ENCODE peak calls at places on chromosome 9, in four cellular contexts. V is ecto neural progenitor cell, Y is NCI-H1417, A is fibroblast of mammary gland. O is an unnamed sample.

GRCh38 chr9:110142253-110142652 is 65.7 kb downstream of the C9orf152 start:
- DNase-seq in V (no peak), Y (no peak), A (no peak), O (no peak)

GRCh38 chr9:120946259-120946658 is 19.7 kb upstream of the TRAF1 start:
- DNase-seq in V (no peak), Y (no peak), A (peak; percentile 79), O (no peak)

GRCh38 chr9:136042541-136042940 is 52.5 kb downstream of the NACC2 start:
- DNase-seq in V (no peak), Y (no peak), A (no peak), O (no peak)

GRCh38 chr9:134968011-134968822 is 50.5 kb upstream of the FCN1 start:
- DNase-seq in V (no peak), Y (no peak), A (peak; percentile 38), O (no peak)

GRCh38 chr9:122446819-122447484 is 30.8 kb downstream of the OR1J1 start:
- DNase-seq in V (no peak), Y (no peak), A (no peak), O (no peak)

GRCh38 chr9:110183208-110184145 is 24.5 kb downstream of the C9orf152 start:
- DNase-seq in V (peak; percentile 65), Y (peak; percentile 90), A (peak; percentile 81), O (peak; percentile 43)

GRCh38 chr9:133155156-133155555 is 8.6 kb downstream of the GBGT1 start:
- DNase-seq in V (no peak), Y (no peak), A (no peak), O (no peak)

GRCh38 chr9:132108728-132109127 is 29.1 kb upstream of the MED27 start:
- DNase-seq in V (no peak), Y (no peak), A (no peak), O (no peak)

GRCh38 chr9:99955606-99956005 is 49.2 kb downstream of the STX17 start:
- DNase-seq in V (no peak), Y (no peak), A (no peak), O (no peak)

GRCh38 chr9:127679506-127679905 is 27.3 kb upstream of the CFAP157 start:
- DNase-seq in V (no peak), Y (peak; percentile 33), A (no peak), O (no peak)

GRCh38 chr9:75087279-75087823 is 604 bp downstream of the NMRK1 start:
- DNase-seq in V (no peak), Y (peak; percentile 72), A (peak; percentile 49), O (peak; percentile 35)

GRCh38 chr9:87898151-87898550 is 15.5 kb downstream of the SPATA31E1 start:
- DNase-seq in V (no peak), Y (no peak), A (peak; percentile 40), O (no peak)

GRCh38 chr9:36400332-36401178 is 486 bp upstream of the RNF38 start:
- DNase-seq in V (peak; percentile 95), Y (peak; percentile 92), A (peak; percentile 76), O (peak; percentile 89)

GRCh38 chr9:101146508-101146907 is 118.0 kb downstream of the PLPPR1 start:
- DNase-seq in V (no peak), Y (no peak), A (no peak), O (no peak)

GRCh38 chr9:115086461-115086860 is 31.5 kb downstream of the TNC start:
- DNase-seq in V (no peak), Y (no peak), A (no peak), O (no peak)

GRCh38 chr9:20387062-20387461 is 235.2 kb downstream of the MLLT3 start:
- DNase-seq in V (no peak), Y (no peak), A (no peak), O (no peak)

GRCh38 chr9:136141716-136142415 is 23.2 kb upstream of the TMEM250 start:
- DNase-seq in V (no peak), Y (no peak), A (no peak), O (no peak)

GRCh38 chr9:131873361-131873760 is 133.5 kb upstream of the RAPGEF1 start:
- DNase-seq in V (no peak), Y (no peak), A (no peak), O (no peak)

GRCh38 chr9:122128432-122129343 is 30.9 kb downstream of the NDUFA8 start:
- DNase-seq in V (no peak), Y (no peak), A (no peak), O (no peak)

GRCh38 chr9:115597330-115597729 is 479.4 kb upstream of the TNC start:
- DNase-seq in V (no peak), Y (peak; percentile 20), A (peak; percentile 31), O (no peak)

GRCh38 chr9:77978086-77978781 is 53.4 kb downstream of the GNAQ start:
- DNase-seq in V (no peak), Y (peak; percentile 73), A (no peak), O (no peak)

GRCh38 chr9:4301971-4302427 is 2.1 kb upstream of the GLIS3 start:
- DNase-seq in V (no peak), Y (no peak), A (peak; percentile 100), O (no peak)

GRCh38 chr9:124894741-124895170 is 32.8 kb downstream of the ARPC5L start:
- DNase-seq in V (no peak), Y (peak; percentile 45), A (peak; percentile 64), O (peak; percentile 39)

GRCh38 chr9:35335164-35335563 is 154.7 kb upstream of the RUSC2 start:
- DNase-seq in V (no peak), Y (no peak), A (no peak), O (no peak)

GRCh38 chr9:92061184-92061583 is 54.0 kb downstream of the SPTLC1 start:
- DNase-seq in V (no peak), Y (no peak), A (no peak), O (no peak)

GRCh38 chr9:86368871-86369521 is 14.8 kb upstream of the TUT7 start:
- DNase-seq in V (no peak), Y (no peak), A (peak; percentile 99), O (no peak)

GRCh38 chr9:75950983-75951382 is 60.5 kb downstream of the PCSK5 start:
- DNase-seq in V (no peak), Y (no peak), A (no peak), O (no peak)

GRCh38 chr9:89865981-89866380 is 261.2 kb downstream of the GADD45G start:
- DNase-seq in V (no peak), Y (no peak), A (no peak), O (no peak)

GRCh38 chr9:80797841-80798688 is 891.3 kb downstream of the TLE1 start:
- DNase-seq in V (no peak), Y (no peak), A (peak; percentile 84), O (no peak)

GRCh38 chr9:129562917-129563316 is 58.0 kb downstream of the C9orf50 start:
- DNase-seq in V (no peak), Y (no peak), A (no peak), O (no peak)

GRCh38 chr9:69499959-69500358 is 172.2 kb downstream of the APBA1 start:
- DNase-seq in V (peak; percentile 36), Y (no peak), A (no peak), O (no peak)

GRCh38 chr9:100099722-100100042 is 639 bp downstream of the INVS start:
- DNase-seq in V (peak; percentile 55), Y (no peak), A (no peak), O (no peak)

GRCh38 chr9:89179535-89179919 is 909 bp upstream of the SHC3 start:
- DNase-seq in V (peak; percentile 52), Y (no peak), A (peak; percentile 49), O (no peak)

O was measured in activated gamma-delta T cell treated with Interleukin-2 at 50 U/mL for 16 hours.